ENCODE peak calls at places on chromosomes 16 and 17, in six cellular contexts. B is heart left ventricle, H is ascending aorta, N is body of pancreas, I is neural progenitor cell, Y is psoas muscle. V is an unnamed sample. For H3K36me3, the result is how much of the 10 kb centered on the place peaks cover.

GRCh38 chr16:89624775-89625761 is 11.6 kb downstream of the DPEP1 start:
- DNase-seq in B (no peak), H (no peak), N (no peak), I (no peak), Y (no peak), V (no peak)

GRCh38 chr17:57948555-57949420 is 6.4 kb downstream of the CUEDC1 start:
- DNase-seq in B (no peak), H (no peak), N (no peak), I (no peak), Y (peak), V (no peak)

GRCh38 chr17:59496178-59496577 is 69.2 kb upstream of the DHX40 start:
- DNase-seq in B (no peak), H (no peak), N (peak), I (no peak), Y (no peak), V (no peak)

GRCh38 chr17:44001461-44001920 is 2.9 kb upstream of the NAGS start:
- DNase-seq in B (no peak), H (no peak), N (no peak), I (no peak), Y (peak), V (no peak)

GRCh38 chr17:29732613-29733012 is 109.9 kb upstream of the CORO6 start:
- DNase-seq in B (no peak), H (no peak), N (no peak), I (no peak), Y (no peak), V (no peak)

GRCh38 chr17:41987642-41988041 is 21.0 kb downstream of the CNP start:
- DNase-seq in B (no peak), H (peak), N (no peak), I (no peak), Y (no peak), V (no peak)

GRCh38 chr17:9268546-9268945 is 247.2 kb downstream of the NTN1 start:
- DNase-seq in B (no peak), H (no peak), N (no peak), I (no peak), Y (no peak), V (no peak)

GRCh38 chr17:66934040-66934439 is 30.5 kb upstream of the CACNG4 start:
- DNase-seq in B (no peak), H (no peak), N (no peak), I (no peak), Y (no peak), V (no peak)

GRCh38 chr16:3358884-3359283 is 3.2 kb downstream of the OR2C1 start:
- DNase-seq in B (no peak), H (no peak), N (no peak), I (no peak), Y (no peak), V (no peak)

GRCh38 chr16:28826141-28826540 is 3.3 kb downstream of the ATXN2L start:
- DNase-seq in B (no peak), H (no peak), N (no peak), I (no peak), Y (no peak), V (no peak)

GRCh38 chr17:18257268-18257681 is 1.3 kb downstream of the FLII start:
- DNase-seq in B (no peak), H (no peak), N (peak), I (peak), Y (no peak), V (no peak)

GRCh38 chr17:21467196-21467595 is 91.0 kb downstream of the KCNJ12 start:
- DNase-seq in B (no peak), H (no peak), N (no peak), I (no peak), Y (no peak), V (no peak)

GRCh38 chr16:88383401-88384221 is 852 bp downstream of the ZNF469 start:
- DNase-seq in B (no peak), H (no peak), N (peak), I (peak), Y (peak), V (peak)

GRCh38 chr16:85611455-85612190 is 1.5 kb upstream of the GSE1 start:
- DNase-seq in B (peak), H (peak), N (peak), I (peak), Y (peak), V (peak)

GRCh38 chr17:682150-682549 is 32.5 kb downstream of the VPS53 start:
- DNase-seq in B (no peak), H (no peak), N (no peak), I (peak), Y (no peak), V (no peak)
- TF ChIP-seq CTCF in B (no peak), H (no peak), N (no peak), I (no peak), Y (no peak), V (no peak)

DNA sequence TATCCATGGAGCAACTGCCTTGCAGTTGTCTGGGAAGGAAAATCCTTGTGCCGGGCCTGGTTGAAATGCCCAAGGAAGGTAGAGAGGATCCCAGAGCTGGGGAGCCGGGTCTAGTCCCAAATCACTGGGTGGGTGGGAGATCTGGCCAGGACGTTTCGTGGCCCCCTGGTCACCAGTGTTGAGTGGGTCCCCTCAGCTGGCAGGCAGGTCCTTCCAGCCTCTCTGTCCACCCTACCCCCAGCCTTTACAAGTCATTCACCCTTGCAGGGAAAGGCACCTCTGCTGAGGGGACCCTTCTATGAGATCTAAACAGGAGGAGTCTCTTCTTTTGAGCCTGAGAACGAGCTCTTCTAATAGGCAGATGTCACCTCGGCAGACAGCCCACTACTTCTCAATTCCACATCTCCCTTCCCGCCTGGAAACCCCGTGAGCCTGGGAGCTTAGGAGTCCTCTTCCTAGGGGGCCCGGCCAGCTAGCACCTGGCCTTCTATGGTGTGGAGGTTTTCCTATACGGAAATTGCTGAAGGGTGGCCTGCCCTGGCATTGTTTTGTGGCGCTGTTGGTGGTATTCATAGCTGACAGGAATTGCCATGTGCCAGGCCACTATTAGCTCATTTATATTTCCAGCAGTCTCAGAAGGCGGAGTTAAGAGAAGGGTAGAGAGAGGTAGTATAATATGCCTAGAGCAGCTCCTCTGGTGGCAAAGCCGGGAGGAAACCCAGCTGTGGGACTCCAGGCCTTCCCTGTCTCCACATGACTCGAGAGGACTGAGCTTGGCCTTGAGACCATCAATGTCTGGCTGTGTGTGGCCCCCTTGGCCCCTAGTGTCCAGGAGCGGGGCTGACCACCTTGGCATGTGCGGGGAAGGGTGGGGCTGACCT is 13.3 kb downstream of the MPRIP start:
- DNase-seq in B (peak), H (peak), N (peak), I (no peak), Y (peak), V (no peak)
- H3K36me3 ChIP-seq in B (under half), H (under half), N (under half), I (under half), Y (under half), V (under half)

GRCh38 chr16:51125992-51126391 is 25.1 kb downstream of the SALL1 start:
- DNase-seq in B (no peak), H (no peak), N (no peak), I (no peak), Y (no peak), V (no peak)
- TF ChIP-seq CTCF in B (no peak), H (no peak), N (no peak), I (peak), Y (no peak), V (no peak)

GRCh38 chr17:73232587-73233373 is 28.9 kb downstream of the CPSF4L start:
- DNase-seq in B (no peak), H (peak), N (peak), I (peak), Y (peak), V (no peak)

GRCh38 chr17:73231841-73232586 is 29.7 kb downstream of the CPSF4L start:
- DNase-seq in B (peak), H (peak), N (peak), I (peak), Y (peak), V (peak)

GRCh38 chr17:73234746-73235145 is 26.9 kb downstream of the CPSF4L start:
- DNase-seq in B (no peak), H (no peak), N (no peak), I (no peak), Y (no peak), V (no peak)

GRCh38 chr17:73240561-73240960 is 21.1 kb downstream of the CPSF4L start:
- DNase-seq in B (no peak), H (no peak), N (peak), I (no peak), Y (no peak), V (no peak)

DNA sequence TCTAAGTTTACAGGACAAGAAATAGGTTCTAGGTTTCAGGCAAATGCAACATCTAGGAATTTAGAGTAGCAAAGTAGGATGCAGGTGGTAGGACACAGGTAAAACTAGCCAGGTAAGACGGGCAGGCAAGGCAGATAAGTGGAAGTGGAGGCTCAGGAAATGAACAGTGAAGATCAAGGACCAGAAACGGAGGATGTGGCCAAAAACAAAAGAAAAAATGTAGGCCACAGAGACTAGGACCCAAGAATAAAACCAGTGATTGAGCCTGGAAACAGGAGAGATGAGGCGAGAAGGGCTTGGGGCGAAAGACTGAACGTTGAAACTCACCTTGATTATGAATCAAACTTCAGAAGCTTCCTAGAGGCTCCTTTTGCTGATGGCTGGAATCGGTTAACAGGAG is 24.0 kb downstream of the CPSF4L start:
- DNase-seq in B (no peak), H (no peak), N (no peak), I (no peak), Y (no peak), V (no peak)
- H3K36me3 ChIP-seq in B (half or more), H (under half), N (under half), I (under half), Y (half or more), V (under half)

GRCh38 chr17:33506889-33507650 is 214.0 kb upstream of the ASIC2 start:
- DNase-seq in B (no peak), H (no peak), N (no peak), I (no peak), Y (no peak), V (peak)
- TF ChIP-seq CTCF in B (no peak), H (no peak), N (no peak), I (no peak), Y (no peak), V (no peak)

GRCh38 chr16:185691-186090 is 5.4 kb downstream of the HBQ1 start:
- DNase-seq in B (no peak), H (no peak), N (no peak), I (no peak), Y (no peak), V (no peak)
- H3K36me3 ChIP-seq in B (under half), H (under half), N (under half), I (under half), Y (under half), V (under half)